ENCODE peak calls at places on chromosome 9, in seven cellular contexts. S, B, F, Y, X, J and H are unnamed samples.

GRCh38 chr9:115135786-115136185 is 17.8 kb upstream of the TNC start:
- DNase-seq in S (no peak), B (no peak), F (no peak), Y (no peak), X (no peak), J (no peak), H (no peak)

GRCh38 chr9:78296208-78296892 is 575 bp upstream of the PSAT1 start:
- DNase-seq in S (peak; percentile 72), B (no peak), F (peak; percentile 9), Y (peak; percentile 68), X (peak; percentile 77), J (peak; percentile 37), H (peak; percentile 24)

GRCh38 chr9:29691758-29692407 is 2118.6 kb upstream of the C9orf72 start:
- DNase-seq in S (peak; percentile 19), B (no peak), F (no peak), Y (peak; percentile 35), X (peak; percentile 16), J (no peak), H (no peak)

GRCh38 chr9:893843-894420 is 52.4 kb downstream of the DMRT1 start:
- DNase-seq in S (peak; percentile 69), B (no peak), F (peak; percentile 13), Y (peak; percentile 52), X (peak; percentile 62), J (no peak), H (peak; percentile 43)

GRCh38 chr9:100216178-100216787 is 117.2 kb downstream of the INVS start:
- DNase-seq in S (peak; percentile 75), B (no peak), F (peak; percentile 54), Y (peak; percentile 43), X (peak; percentile 48), J (no peak), H (no peak)

GRCh38 chr9:82722051-82722450 is 340.9 kb downstream of the RASEF start:
- DNase-seq in S (no peak), B (no peak), F (no peak), Y (no peak), X (no peak), J (no peak), H (no peak)

GRCh38 chr9:27276182-27277030 is 20.5 kb downstream of the EQTN start:
- DNase-seq in S (no peak), B (no peak), F (peak; percentile 16), Y (peak; percentile 78), X (no peak), J (no peak), H (no peak)

GRCh38 chr9:7137040-7137439 is 379.3 kb downstream of the KDM4C start:
- DNase-seq in S (peak; percentile 63), B (no peak), F (peak; percentile 15), Y (no peak), X (no peak), J (no peak), H (no peak)

GRCh38 chr9:129451089-129451656 is 169.7 kb downstream of the C9orf50 start:
- DNase-seq in S (peak; percentile 44), B (no peak), F (peak; percentile 52), Y (no peak), X (no peak), J (no peak), H (no peak)

GRCh38 chr9:132239999-132240859 is 78.4 kb downstream of the NTNG2 start:
- DNase-seq in S (peak; percentile 57), B (no peak), F (no peak), Y (no peak), X (peak; percentile 58), J (no peak), H (peak; percentile 90)

GRCh38 chr9:88799706-88800682 is 191.3 kb upstream of the S1PR3 start:
- DNase-seq in S (no peak), B (no peak), F (no peak), Y (no peak), X (no peak), J (no peak), H (peak; percentile 23)

GRCh38 chr9:76526026-76526425 is 67.0 kb downstream of the GCNT1 start:
- DNase-seq in S (no peak), B (no peak), F (no peak), Y (no peak), X (no peak), J (no peak), H (no peak)

GRCh38 chr9:1880038-1880565 is 135.0 kb upstream of the SMARCA2 start:
- DNase-seq in S (no peak), B (no peak), F (no peak), Y (no peak), X (no peak), J (no peak), H (no peak)

GRCh38 chr9:23555849-23556248 is 270.2 kb downstream of the ELAVL2 start:
- DNase-seq in S (no peak), B (no peak), F (no peak), Y (peak; percentile 73), X (no peak), J (no peak), H (no peak)

GRCh38 chr9:114117996-114118830 is 19.1 kb upstream of the KIF12 start:
- DNase-seq in S (no peak), B (no peak), F (no peak), Y (no peak), X (peak; percentile 46), J (no peak), H (no peak)

GRCh38 chr9:27535701-27536118 is 6.1 kb upstream of the MOB3B start:
- DNase-seq in S (no peak), B (no peak), F (no peak), Y (no peak), X (no peak), J (no peak), H (no peak)

GRCh38 chr9:109910616-109911568 is 130.9 kb downstream of the PALM2AKAP2 start:
- DNase-seq in S (no peak), B (no peak), F (peak; percentile 48), Y (peak; percentile 68), X (no peak), J (no peak), H (no peak)

GRCh38 chr9:12554636-12555035 is 138.5 kb upstream of the TYRP1 start:
- DNase-seq in S (no peak), B (no peak), F (no peak), Y (peak; percentile 12), X (no peak), J (no peak), H (no peak)

GRCh38 chr9:12935714-12936113 is 160.9 kb downstream of the LURAP1L start:
- DNase-seq in S (no peak), B (no peak), F (no peak), Y (peak; percentile 53), X (no peak), J (no peak), H (no peak)

GRCh38 chr9:89524888-89525385 is 27.0 kb upstream of the SEMA4D start:
- DNase-seq in S (no peak), B (no peak), F (no peak), Y (no peak), X (no peak), J (no peak), H (no peak)

GRCh38 chr9:70911791-70912190 is 209.6 kb downstream of the TRPM3 start:
- DNase-seq in S (no peak), B (no peak), F (no peak), Y (no peak), X (no peak), J (no peak), H (no peak)

DNA sequence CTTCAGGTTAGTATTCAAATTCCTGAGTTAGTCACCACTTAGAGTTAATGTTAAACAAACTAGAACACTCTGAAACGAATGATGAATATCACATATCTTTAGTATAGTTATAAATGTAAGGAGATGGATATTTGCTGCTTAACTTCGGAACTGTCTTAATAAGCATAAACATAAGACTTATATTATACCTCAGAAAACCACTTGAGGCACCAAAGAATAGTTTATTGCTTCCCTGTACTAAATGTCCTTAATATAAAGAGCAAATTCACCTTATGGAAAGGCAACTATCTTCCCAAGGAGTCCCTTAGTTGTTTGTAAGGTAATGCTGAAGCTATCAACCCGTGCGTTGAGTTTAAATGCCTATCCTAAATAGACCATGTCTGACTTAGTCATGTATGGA is 300.0 kb upstream of the ADAMTSL1 start:
- DNase-seq in S (no peak), B (no peak), F (no peak), Y (no peak), X (no peak), J (no peak), H (no peak)
- TF ChIP-seq CTCF in S (no peak), B (no peak), F (no peak), Y (no peak), X (no peak), J (no peak), H (no peak)

DNA sequence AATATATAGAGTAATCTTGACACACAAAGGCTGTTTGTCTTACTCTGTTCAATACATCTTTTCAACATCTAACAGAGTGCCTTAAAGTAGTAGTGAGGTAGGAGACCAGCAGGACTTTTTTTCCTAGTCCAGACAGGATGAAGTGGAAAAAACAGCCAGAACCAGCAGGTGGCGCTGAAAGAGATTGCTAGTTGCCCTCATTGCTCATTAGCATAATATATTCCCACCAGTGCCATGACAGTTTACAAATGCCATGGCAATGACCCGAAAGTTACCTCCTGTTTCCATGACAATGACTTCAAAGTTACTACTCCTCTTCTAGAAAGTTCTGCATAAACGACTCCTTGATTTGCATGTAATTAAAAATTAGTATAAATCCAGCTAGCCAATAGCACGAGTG is 387.4 kb downstream of the ACTL7B start:
- DNase-seq in S (peak; percentile 74), B (no peak), F (peak; percentile 8), Y (no peak), X (no peak), J (no peak), H (no peak)
- TF ChIP-seq CTCF in S (peak; percentile 55), B (peak; percentile 17), F (peak; percentile 41), Y (peak; percentile 52), X (peak; percentile 7), J (peak; percentile 56), H (no peak)

GRCh38 chr9:79768199-79768598 is 196.4 kb downstream of the TLE4 start:
- DNase-seq in S (no peak), B (no peak), F (no peak), Y (peak; percentile 13), X (no peak), J (no peak), H (no peak)
- TF ChIP-seq CTCF in S (no peak), B (no peak), F (no peak), Y (no peak), X (no peak), J (no peak), H (no peak)

GRCh38 chr9:128087262-128087661 is 19.2 kb downstream of the SLC25A25 start:
- DNase-seq in S (no peak), B (no peak), F (no peak), Y (no peak), X (no peak), J (no peak), H (no peak)

GRCh38 chr9:128085852-128086409 is 17.9 kb downstream of the SLC25A25 start:
- DNase-seq in S (no peak), B (no peak), F (no peak), Y (no peak), X (no peak), J (no peak), H (no peak)

GRCh38 chr9:128082173-128082572 is 14.1 kb downstream of the SLC25A25 start:
- DNase-seq in S (no peak), B (no peak), F (no peak), Y (no peak), X (no peak), J (no peak), H (no peak)

GRCh38 chr9:128088253-128088945 is 20.4 kb downstream of the SLC25A25 start:
- DNase-seq in S (no peak), B (no peak), F (no peak), Y (no peak), X (no peak), J (no peak), H (no peak)

GRCh38 chr9:128084746-128085145 is 16.7 kb downstream of the SLC25A25 start:
- DNase-seq in S (no peak), B (no peak), F (no peak), Y (no peak), X (no peak), J (no peak), H (no peak)
- TF ChIP-seq CTCF in S (no peak), B (no peak), F (no peak), Y (no peak), X (no peak), J (no peak), H (no peak)